ENCODE peak calls at places on chromosomes 4 and X, in seven cellular contexts. Z is upper lobe of right lung; E is suprapubic skin; C is heart left ventricle; Y is spleen; O is CD4-positive, alpha-beta memory T cell; D is esophagus squamous epithelium. J is an unnamed sample.

GRCh38 chrX:17403231-17403691 is 28.3 kb downstream of the NHS start:
- DNase-seq in E (no peak), Y (no peak), C (no peak), Z (no peak), D (no peak), O (no peak), J (no peak)

GRCh38 chr4:168978001-168978700 is 31.9 kb downstream of the CBR4 start:
- DNase-seq in Y (no peak), D (no peak), Z (no peak), C (no peak), E (no peak), O (no peak), J (peak; percentile 15)

GRCh38 chrX:77014655-77015377 is 432.4 kb upstream of the FGF16 start:
- DNase-seq in Z (no peak), Y (no peak), E (no peak), D (no peak), C (no peak), O (no peak), J (no peak)

GRCh38 chr4:183398298-183399129 is 45.9 kb upstream of the CDKN2AIP start:
- DNase-seq in Y (peak; percentile 93), O (peak; percentile 49), C (peak; percentile 88), Z (peak; percentile 87), E (no peak), D (peak; percentile 3), J (peak; percentile 52)

GRCh38 chr4:95084584-95084983 is 326.8 kb downstream of the BMPR1B start:
- DNase-seq in Y (no peak), C (no peak), D (no peak), O (no peak), Z (no peak), E (no peak), J (peak; percentile 95)

GRCh38 chr4:41144812-41145211 is 69.5 kb downstream of the APBB2 start:
- DNase-seq in E (no peak), Z (no peak), Y (no peak), C (no peak), D (no peak), O (no peak), J (peak; percentile 65)

GRCh38 chr4:151055539-151055938 is 40.5 kb upstream of the LRBA start:
- DNase-seq in O (no peak), D (no peak), E (no peak), Z (no peak), C (no peak), Y (no peak), J (no peak)

GRCh38 chrX:100356497-100356896 is 53.6 kb downstream of the PCDH19 start:
- DNase-seq in C (no peak), Y (no peak), O (no peak), E (no peak), Z (no peak), D (no peak), J (no peak)

GRCh38 chr4:75723117-75723801 is 1.1 kb upstream of the USO1 start:
- DNase-seq in Z (no peak), O (no peak), E (no peak), Y (no peak), C (no peak), D (no peak), J (peak; percentile 84)

GRCh38 chr4:141158219-141158618 is 24.9 kb upstream of the RNF150 start:
- DNase-seq in D (no peak), Z (no peak), O (peak; percentile 0), C (no peak), E (no peak), Y (no peak), J (peak; percentile 33)

GRCh38 chr4:10114607-10115006 is 2.0 kb downstream of the WDR1 start:
- DNase-seq in D (no peak), Y (no peak), Z (no peak), E (no peak), O (no peak), C (no peak), J (no peak)
- H3K36me3 ChIP-seq in D (peaks cover 33% of the 10 kb centered on the region), Y (peaks cover 42% of the 10 kb centered on the region), Z (peaks cover 61% of the 10 kb centered on the region), E (peaks cover 52% of the 10 kb centered on the region), O (peaks cover 57% of the 10 kb centered on the region), C (peaks cover 53% of the 10 kb centered on the region), J (peaks cover 33% of the 10 kb centered on the region)

GRCh38 chrX:51461053-51462050 is 35.0 kb downstream of the NUDT11 start:
- DNase-seq in C (no peak), Z (no peak), E (no peak), D (no peak), Y (no peak), O (peak; percentile 36), J (peak; percentile 18)
- H3K27me3 ChIP-seq in C (no peaks in the 10 kb centered on the region), Z (no peaks in the 10 kb centered on the region), E (no peaks in the 10 kb centered on the region), D (no peaks in the 10 kb centered on the region), Y (no peaks in the 10 kb centered on the region), O (no peaks in the 10 kb centered on the region), J (no peaks in the 10 kb centered on the region)

DNA sequence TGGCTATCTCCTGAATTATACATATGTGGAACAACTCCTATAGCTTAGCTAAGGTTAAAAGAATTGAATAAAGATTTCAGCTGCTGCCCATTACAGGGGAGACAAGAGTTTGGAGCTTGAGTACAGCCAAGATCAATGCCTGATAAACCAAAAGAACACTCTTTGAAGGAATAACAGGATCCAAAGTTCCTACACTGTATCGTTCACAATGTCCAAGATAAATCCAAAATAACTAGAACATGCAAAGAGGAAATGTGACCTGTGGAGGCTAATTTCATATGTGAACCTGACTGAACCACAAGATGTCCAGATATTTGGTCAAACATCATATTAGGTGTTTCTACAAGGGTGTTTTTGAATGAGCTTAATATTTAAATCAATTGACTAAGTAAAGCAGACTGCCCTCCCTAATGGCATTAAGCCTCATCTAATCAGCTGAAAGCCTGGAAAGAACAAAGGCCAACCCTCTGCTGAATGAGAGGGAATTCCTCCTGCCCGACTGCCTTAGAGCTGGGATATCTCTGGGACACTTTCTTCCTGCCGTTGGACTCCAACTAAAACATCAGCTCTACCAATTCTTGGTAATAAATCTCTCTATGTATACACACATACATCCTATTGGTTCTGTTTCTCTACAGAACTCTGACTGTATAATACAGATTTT is 19.2 kb downstream of the RFC1 start:
- DNase-seq in E (no peak), Z (no peak), Y (no peak), O (no peak), C (no peak), D (no peak), J (no peak)
- H3K36me3 ChIP-seq in E (peaks cover 44% of the 10 kb centered on the region), Z (peaks cover 27% of the 10 kb centered on the region), Y (peaks cover 15% of the 10 kb centered on the region), O (peaks cover 11% of the 10 kb centered on the region), C (peaks cover 56% of the 10 kb centered on the region), D (no peaks in the 10 kb centered on the region), J (no peaks in the 10 kb centered on the region)

DNA sequence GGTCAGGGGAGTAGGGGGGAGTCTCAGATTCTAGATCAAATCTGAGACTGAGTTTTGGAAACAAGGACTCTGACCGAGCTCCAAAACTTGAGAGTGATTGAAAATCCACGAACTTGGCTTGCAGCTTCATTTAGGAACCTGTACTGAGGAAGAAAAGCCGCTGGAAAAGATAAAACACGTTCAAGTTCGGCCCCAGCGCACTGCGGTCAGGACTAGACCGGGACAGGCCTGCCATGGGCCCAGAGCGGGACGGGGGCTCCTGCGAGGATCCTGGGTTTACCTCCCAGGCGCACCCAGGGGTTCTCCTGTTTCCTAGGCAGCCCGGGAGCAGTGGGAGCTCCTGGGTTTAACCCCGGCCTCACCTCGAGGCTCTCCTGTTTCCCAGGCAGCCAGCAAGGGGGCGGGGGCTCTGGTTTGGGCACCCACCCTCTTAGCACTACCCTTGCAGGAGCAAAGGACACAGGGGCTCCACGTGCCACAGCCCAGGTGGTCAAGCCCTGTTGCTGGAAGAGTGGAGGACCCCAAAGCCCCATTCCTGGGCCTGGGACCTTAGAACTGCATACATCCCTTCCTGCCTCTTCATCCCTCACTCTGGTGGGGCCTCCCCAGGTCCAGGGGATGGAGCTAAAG is 74.5 kb downstream of the ABLIM2 start:
- DNase-seq in Z (no peak), E (no peak), Y (no peak), O (no peak), D (no peak), C (peak; percentile 28), J (no peak)
- H3K27me3 ChIP-seq in Z (no peaks in the 10 kb centered on the region), E (peaks cover 12% of the 10 kb centered on the region), Y (no peaks in the 10 kb centered on the region), O (no peaks in the 10 kb centered on the region), D (no peaks in the 10 kb centered on the region), C (no peaks in the 10 kb centered on the region), J (peaks cover 6% of the 10 kb centered on the region)

J was measured in bronchial epithelial cell.